ENCODE peak calls at places on chromosomes 16 and 17, in six cellular contexts. One of them, this sample, is unnamed.

GRCh38 chr16:89084411-89084810 is 9.2 kb upstream of the ACSF3 start:
- DNase-seq in stomach: no peak
- DNase-seq in vagina: no peak
- DNase-seq in heart left ventricle: no peak
- DNase-seq in transverse colon: peak
- DNase-seq in GM12878: no peak
- DNase-seq in this sample: no peak

GRCh38 chr16:17368951-17369350 is 101.8 kb downstream of the XYLT1 start:
- DNase-seq in stomach: no peak
- DNase-seq in vagina: no peak
- DNase-seq in heart left ventricle: no peak
- DNase-seq in transverse colon: no peak
- DNase-seq in GM12878: no peak
- DNase-seq in this sample: no peak

GRCh38 chr16:29968205-29968604 is 5.5 kb upstream of the TAOK2 start:
- DNase-seq in stomach: no peak
- DNase-seq in vagina: no peak
- DNase-seq in heart left ventricle: no peak
- DNase-seq in transverse colon: no peak
- DNase-seq in GM12878: no peak
- DNase-seq in this sample: no peak

GRCh38 chr16:64991011-64991410 is 130.9 kb downstream of the CDH11 start:
- DNase-seq in stomach: no peak
- DNase-seq in vagina: no peak
- DNase-seq in heart left ventricle: no peak
- DNase-seq in transverse colon: no peak
- DNase-seq in GM12878: no peak
- DNase-seq in this sample: no peak

GRCh38 chr17:1197781-1198490 is 18.2 kb upstream of the ABR start:
- DNase-seq in stomach: peak
- DNase-seq in vagina: no peak
- DNase-seq in heart left ventricle: peak
- DNase-seq in transverse colon: peak
- DNase-seq in GM12878: peak
- DNase-seq in this sample: peak

GRCh38 chr17:57955183-57955952 is at the start of gene CUEDC1:
- DNase-seq in stomach: peak
- DNase-seq in vagina: no peak
- DNase-seq in heart left ventricle: peak
- DNase-seq in transverse colon: peak
- DNase-seq in GM12878: no peak
- DNase-seq in this sample: peak

GRCh38 chr16:85523602-85524364 is 89.3 kb upstream of the GSE1 start:
- DNase-seq in stomach: peak
- DNase-seq in vagina: no peak
- DNase-seq in heart left ventricle: peak
- DNase-seq in transverse colon: no peak
- DNase-seq in GM12878: no peak
- DNase-seq in this sample: peak

GRCh38 chr17:74499992-74500391 is 31.3 kb downstream of the CD300LB start:
- DNase-seq in stomach: no peak
- DNase-seq in vagina: peak
- DNase-seq in heart left ventricle: no peak
- DNase-seq in transverse colon: no peak
- DNase-seq in GM12878: no peak
- DNase-seq in this sample: no peak

GRCh38 chr17:6161456-6161855 is 91.3 kb downstream of the WSCD1 start:
- DNase-seq in stomach: no peak
- DNase-seq in vagina: no peak
- DNase-seq in heart left ventricle: no peak
- DNase-seq in transverse colon: no peak
- DNase-seq in GM12878: no peak
- DNase-seq in this sample: no peak

GRCh38 chr16:69798466-69798865 is 36.3 kb downstream of the WWP2 start:
- DNase-seq in stomach: no peak
- DNase-seq in vagina: no peak
- DNase-seq in heart left ventricle: no peak
- DNase-seq in transverse colon: no peak
- DNase-seq in GM12878: no peak
- DNase-seq in this sample: peak

GRCh38 chr16:29198731-29199521 is 207.6 kb downstream of the NPIPB11 start:
- DNase-seq in stomach: no peak
- DNase-seq in vagina: peak
- DNase-seq in heart left ventricle: peak
- DNase-seq in transverse colon: peak
- DNase-seq in GM12878: no peak
- DNase-seq in this sample: peak

GRCh38 chr16:73204359-73205152 is 156.6 kb upstream of the ZFHX3 start:
- DNase-seq in stomach: no peak
- DNase-seq in vagina: no peak
- DNase-seq in heart left ventricle: no peak
- DNase-seq in transverse colon: peak
- DNase-seq in GM12878: no peak
- DNase-seq in this sample: no peak

GRCh38 chr17:9217151-9218067 is 196.1 kb downstream of the NTN1 start:
- DNase-seq in stomach: no peak
- DNase-seq in vagina: no peak
- DNase-seq in heart left ventricle: peak
- DNase-seq in transverse colon: no peak
- DNase-seq in GM12878: no peak
- DNase-seq in this sample: no peak

GRCh38 chr16:89737341-89738071 is 16.2 kb downstream of the ZNF276 start:
- DNase-seq in stomach: no peak
- DNase-seq in vagina: no peak
- DNase-seq in heart left ventricle: no peak
- DNase-seq in transverse colon: no peak
- DNase-seq in GM12878: no peak
- DNase-seq in this sample: no peak

GRCh38 chr16:80319181-80319580 is 221.6 kb upstream of the DYNLRB2 start:
- DNase-seq in stomach: no peak
- DNase-seq in vagina: no peak
- DNase-seq in heart left ventricle: no peak
- DNase-seq in transverse colon: no peak
- DNase-seq in GM12878: no peak
- DNase-seq in this sample: no peak

GRCh38 chr16:12649356-12649755 is 154.3 kb downstream of the CPPED1 start:
- DNase-seq in stomach: no peak
- DNase-seq in vagina: no peak
- DNase-seq in heart left ventricle: no peak
- DNase-seq in transverse colon: no peak
- DNase-seq in GM12878: no peak
- DNase-seq in this sample: no peak

GRCh38 chr17:77470800-77471733 is 330.3 kb downstream of the SEC14L1 start:
- DNase-seq in stomach: no peak
- DNase-seq in vagina: no peak
- DNase-seq in heart left ventricle: peak
- DNase-seq in transverse colon: no peak
- DNase-seq in GM12878: no peak
- DNase-seq in this sample: no peak

GRCh38 chr16:86321491-86321890 is 188.8 kb upstream of the FOXF1 start:
- DNase-seq in stomach: no peak
- DNase-seq in vagina: no peak
- DNase-seq in heart left ventricle: no peak
- DNase-seq in transverse colon: no peak
- DNase-seq in GM12878: no peak
- DNase-seq in this sample: no peak

GRCh38 chr16:85615852-85616607 is 2.9 kb downstream of the GSE1 start:
- DNase-seq in stomach: peak
- DNase-seq in vagina: no peak
- DNase-seq in heart left ventricle: peak
- DNase-seq in transverse colon: peak
- DNase-seq in GM12878: peak
- DNase-seq in this sample: peak

GRCh38 chr16:78220571-78220970 is 121.1 kb downstream of the WWOX start:
- DNase-seq in stomach: no peak
- DNase-seq in vagina: no peak
- DNase-seq in heart left ventricle: no peak
- DNase-seq in transverse colon: no peak
- DNase-seq in GM12878: no peak
- DNase-seq in this sample: no peak

GRCh38 chr17:36921131-36921851 is 16.0 kb upstream of the LHX1 start:
- DNase-seq in stomach: peak
- DNase-seq in vagina: no peak
- DNase-seq in heart left ventricle: no peak
- DNase-seq in transverse colon: no peak
- DNase-seq in GM12878: no peak
- DNase-seq in this sample: no peak

GRCh38 chr17:67052720-67053437 is 8.5 kb downstream of the CACNG1 start:
- DNase-seq in stomach: peak
- DNase-seq in vagina: no peak
- DNase-seq in heart left ventricle: no peak
- DNase-seq in transverse colon: peak
- DNase-seq in GM12878: no peak
- DNase-seq in this sample: no peak

GRCh38 chr17:75872434-75873351 is 5.7 kb downstream of the TRIM47 start:
- DNase-seq in stomach: peak
- DNase-seq in vagina: peak
- DNase-seq in heart left ventricle: peak
- DNase-seq in transverse colon: peak
- DNase-seq in GM12878: no peak
- DNase-seq in this sample: peak

GRCh38 chr17:49290690-49291326 is 60.2 kb upstream of the PHOSPHO1 start:
- DNase-seq in stomach: no peak
- DNase-seq in vagina: no peak
- DNase-seq in heart left ventricle: no peak
- DNase-seq in transverse colon: no peak
- DNase-seq in GM12878: no peak
- DNase-seq in this sample: peak

GRCh38 chr16:77262971-77263370 is 63.8 kb downstream of the SYCE1L start:
- DNase-seq in stomach: no peak
- DNase-seq in vagina: no peak
- DNase-seq in heart left ventricle: no peak
- DNase-seq in transverse colon: no peak
- DNase-seq in GM12878: no peak
- DNase-seq in this sample: no peak

GRCh38 chr16:3256146-3256875 is at the start of gene MEFV:
- DNase-seq in stomach: no peak
- DNase-seq in vagina: no peak
- DNase-seq in heart left ventricle: no peak
- DNase-seq in transverse colon: peak
- DNase-seq in GM12878: no peak
- DNase-seq in this sample: no peak

GRCh38 chr17:40490289-40490853 is 11.1 kb downstream of the TNS4 start:
- DNase-seq in stomach: no peak
- DNase-seq in vagina: no peak
- DNase-seq in heart left ventricle: peak
- DNase-seq in transverse colon: peak
- DNase-seq in GM12878: no peak
- DNase-seq in this sample: peak

GRCh38 chr17:76266244-76266938 is 1.2 kb downstream of the UBALD2 start:
- DNase-seq in stomach: no peak
- DNase-seq in vagina: no peak
- DNase-seq in heart left ventricle: no peak
- DNase-seq in transverse colon: peak
- DNase-seq in GM12878: no peak
- DNase-seq in this sample: no peak

GRCh38 chr17:48541574-48542113 is 3.3 kb downstream of the HOXB2 start:
- DNase-seq in stomach: no peak
- DNase-seq in vagina: no peak
- DNase-seq in heart left ventricle: peak
- DNase-seq in transverse colon: peak
- DNase-seq in GM12878: no peak
- DNase-seq in this sample: peak

GRCh38 chr17:82108038-82108998 is 10.3 kb upstream of the FASN start:
- DNase-seq in stomach: no peak
- DNase-seq in vagina: no peak
- DNase-seq in heart left ventricle: no peak
- DNase-seq in transverse colon: no peak
- DNase-seq in GM12878: no peak
- DNase-seq in this sample: no peak

GRCh38 chr17:1491406-1492248 is 859 bp downstream of the MYO1C start:
- DNase-seq in stomach: peak
- DNase-seq in vagina: peak
- DNase-seq in heart left ventricle: peak
- DNase-seq in transverse colon: peak
- DNase-seq in GM12878: no peak
- DNase-seq in this sample: peak

GRCh38 chr16:81319221-81319912 is 4.6 kb downstream of the GAN start:
- DNase-seq in stomach: no peak
- DNase-seq in vagina: no peak
- DNase-seq in heart left ventricle: no peak
- DNase-seq in transverse colon: no peak
- DNase-seq in GM12878: no peak
- DNase-seq in this sample: no peak

DNA sequence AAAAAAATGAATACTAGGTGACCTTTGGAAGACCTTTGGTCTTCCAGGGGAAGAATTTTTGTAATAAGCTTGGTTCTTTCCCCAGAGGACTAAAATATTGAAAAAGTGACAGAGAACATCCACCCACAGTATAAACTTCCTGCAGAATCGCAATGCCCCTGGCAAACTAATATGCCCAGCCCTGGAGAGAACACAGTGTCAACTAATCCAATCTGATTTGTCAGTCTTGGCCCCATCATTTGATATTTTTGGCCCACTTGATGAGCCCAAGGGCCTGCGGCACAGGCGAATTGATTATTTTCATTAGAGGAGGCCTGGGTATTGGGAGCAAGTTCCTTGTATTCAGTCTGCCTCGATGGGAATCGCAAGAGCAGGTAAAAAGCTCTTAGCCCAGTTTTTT is 98.4 kb downstream of the MAP2K6 start:
- DNase-seq in stomach: no peak
- DNase-seq in vagina: no peak
- DNase-seq in heart left ventricle: no peak
- DNase-seq in transverse colon: no peak
- DNase-seq in GM12878: no peak
- DNase-seq in this sample: no peak
- TF ChIP-seq POLR2A in stomach: no peak
- TF ChIP-seq POLR2A in vagina: no peak
- TF ChIP-seq POLR2A in heart left ventricle: no peak
- TF ChIP-seq POLR2A in transverse colon: no peak
- TF ChIP-seq POLR2A in GM12878: no peak
- TF ChIP-seq POLR2A in this sample: no peak

GRCh38 chr16:67847064-67847861 is at the start of gene CENPT:
- DNase-seq in stomach: peak
- DNase-seq in vagina: peak
- DNase-seq in heart left ventricle: peak
- DNase-seq in transverse colon: peak
- DNase-seq in GM12878: no peak
- DNase-seq in this sample: peak
- TF ChIP-seq POLR2A in stomach: no peak
- TF ChIP-seq POLR2A in vagina: no peak
- TF ChIP-seq POLR2A in heart left ventricle: no peak
- TF ChIP-seq POLR2A in transverse colon: peak
- TF ChIP-seq POLR2A in GM12878: peak
- TF ChIP-seq POLR2A in this sample: no peak

GRCh38 chr16:67312450-67313118 is 14.0 kb downstream of the KCTD19 start:
- DNase-seq in stomach: no peak
- DNase-seq in vagina: no peak
- DNase-seq in heart left ventricle: no peak
- DNase-seq in transverse colon: no peak
- DNase-seq in GM12878: no peak
- DNase-seq in this sample: no peak

GRCh38 chr16:67311607-67312449 is 14.7 kb downstream of the KCTD19 start:
- DNase-seq in stomach: no peak
- DNase-seq in vagina: no peak
- DNase-seq in heart left ventricle: peak
- DNase-seq in transverse colon: no peak
- DNase-seq in GM12878: peak
- DNase-seq in this sample: no peak
- TF ChIP-seq POLR2A in stomach: no peak
- TF ChIP-seq POLR2A in vagina: no peak
- TF ChIP-seq POLR2A in heart left ventricle: no peak
- TF ChIP-seq POLR2A in transverse colon: no peak
- TF ChIP-seq POLR2A in GM12878: no peak
- TF ChIP-seq POLR2A in this sample: no peak

GRCh38 chr16:31072540-31073072 is 1.4 kb downstream of the ZNF668 start:
- DNase-seq in stomach: no peak
- DNase-seq in vagina: no peak
- DNase-seq in heart left ventricle: no peak
- DNase-seq in transverse colon: peak
- DNase-seq in GM12878: no peak
- DNase-seq in this sample: no peak
- TF ChIP-seq POLR2A in stomach: no peak
- TF ChIP-seq POLR2A in vagina: no peak
- TF ChIP-seq POLR2A in heart left ventricle: no peak
- TF ChIP-seq POLR2A in transverse colon: no peak
- TF ChIP-seq POLR2A in GM12878: peak
- TF ChIP-seq POLR2A in this sample: no peak

This sample was measured in testis.